ENCODE peak calls at places on chromosomes 6 and 20, in seven cellular contexts. M is astrocyte of the spinal cord, B is ascending aorta, V is gastrocnemius medialis, D is kidney, J is OCI-LY7, C is cardiac muscle cell. R is an unnamed sample.
A peak's percentile ranks its signal among the peaks of the same experiment; 100 is the strongest.

GRCh38 chr6:3843379-3844096 is 5.6 kb upstream of the FAM50B start:
- DNase-seq in V (no peak), M (no peak), J (no peak), B (no peak), D (no peak), C (no peak), R (no peak)

GRCh38 chr6:139452176-139452876 is 77.9 kb upstream of the CITED2 start:
- DNase-seq in V (no peak), D (no peak), J (no peak), M (no peak), C (no peak), B (no peak), R (no peak)

GRCh38 chr6:52045033-52045432 is 42.4 kb downstream of the PKHD1 start:
- DNase-seq in B (no peak), D (no peak), J (no peak), V (no peak), C (no peak), M (no peak), R (no peak)

GRCh38 chr6:133705731-133706130 is 183.2 kb upstream of the TCF21 start:
- DNase-seq in J (no peak), D (no peak), M (peak; percentile 85), C (no peak), V (no peak), B (no peak), R (no peak)

GRCh38 chr6:56752009-56752408 is 109.3 kb upstream of the DST start:
- DNase-seq in J (no peak), V (no peak), B (no peak), C (no peak), D (no peak), M (peak; percentile 79), R (no peak)

GRCh38 chr20:24492031-24492607 is 22.7 kb downstream of the SYNDIG1 start:
- DNase-seq in B (peak; percentile 39), D (no peak), J (no peak), M (no peak), C (no peak), V (no peak), R (no peak)

GRCh38 chr6:116405663-116406329 is 35.0 kb downstream of the DSE start:
- DNase-seq in M (peak; percentile 77), C (peak; percentile 19), V (peak; percentile 66), D (no peak), B (no peak), J (peak; percentile 78), R (no peak)

GRCh38 chr20:47380481-47380880 is 24.0 kb upstream of the ZMYND8 start:
- DNase-seq in D (no peak), C (no peak), V (no peak), M (no peak), B (no peak), J (no peak), R (no peak)

GRCh38 chr6:122790740-122791679 is 2.0 kb downstream of the SMPDL3A start:
- DNase-seq in D (no peak), V (no peak), J (no peak), C (peak; percentile 39), B (no peak), M (no peak), R (no peak)

GRCh38 chr6:41204156-41204555 is 3.2 kb upstream of the TREML2 start:
- DNase-seq in V (no peak), C (no peak), B (no peak), J (no peak), M (no peak), D (no peak), R (no peak)

DNA sequence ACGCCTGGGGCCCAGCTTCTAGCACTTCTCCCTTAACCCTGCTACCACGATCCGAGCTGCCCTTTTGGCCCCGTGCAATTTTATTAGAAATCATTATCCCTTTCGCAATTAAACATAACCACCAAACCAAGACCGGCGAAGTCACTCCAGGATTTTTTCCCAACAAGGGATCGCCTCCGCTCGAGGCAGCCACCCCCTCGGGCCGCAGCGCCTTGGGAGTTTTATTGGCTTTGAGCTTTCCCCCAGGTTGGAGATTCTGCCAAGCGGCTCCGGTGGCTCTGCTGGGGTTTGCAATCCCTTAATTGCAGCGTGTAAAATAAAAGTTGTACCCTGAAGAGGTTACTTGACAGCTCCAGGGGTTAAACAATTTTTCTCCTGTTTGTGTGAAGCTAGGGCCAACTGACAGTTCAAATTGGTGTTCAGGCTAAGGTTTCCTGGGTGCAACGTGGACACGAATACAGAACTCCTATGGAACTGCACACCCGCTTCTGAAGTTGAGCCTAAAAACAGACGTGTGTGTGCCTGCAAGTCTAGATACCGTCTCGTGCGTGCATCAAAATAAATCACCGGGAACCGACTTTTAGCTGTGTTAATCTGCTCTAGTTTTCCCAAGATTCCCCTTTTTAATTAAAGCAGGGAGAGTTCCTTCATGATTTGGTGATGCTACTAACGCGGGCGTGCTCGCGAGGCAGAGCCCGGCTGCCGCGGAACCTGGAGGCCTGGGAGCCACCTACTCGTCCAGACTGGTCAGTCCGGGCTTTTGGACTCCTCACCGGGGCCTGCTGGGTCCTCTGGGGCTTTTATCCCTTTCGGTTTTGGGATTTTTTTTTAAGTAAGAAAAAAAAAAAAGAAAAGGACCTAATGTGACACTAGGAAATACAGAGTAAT is 963 bp upstream of the TFAP2A start:
- DNase-seq in M (no peak), D (no peak), C (no peak), V (no peak), B (no peak), J (no peak), R (no peak)
- H3K4me3 ChIP-seq in M (no peak overlapping the region), D (peak overlapping the region; percentile 31), C (no peak overlapping the region), V (no peak overlapping the region), B (no peak overlapping the region), J (no peak overlapping the region), R (peak overlapping the region; percentile 59)

GRCh38 chr6:6588924-6589696 is 590 bp downstream of the LY86 start:
- DNase-seq in C (no peak), M (no peak), B (no peak), J (peak; percentile 67), V (no peak), D (no peak), R (no peak)
- H3K4me3 ChIP-seq in C (no peak overlapping the region), M (no peak overlapping the region), B (peak overlapping the region; percentile 9), J (peak overlapping the region; percentile 76), V (no peak overlapping the region), D (no peak overlapping the region), R (peak overlapping the region; percentile 48)

DNA sequence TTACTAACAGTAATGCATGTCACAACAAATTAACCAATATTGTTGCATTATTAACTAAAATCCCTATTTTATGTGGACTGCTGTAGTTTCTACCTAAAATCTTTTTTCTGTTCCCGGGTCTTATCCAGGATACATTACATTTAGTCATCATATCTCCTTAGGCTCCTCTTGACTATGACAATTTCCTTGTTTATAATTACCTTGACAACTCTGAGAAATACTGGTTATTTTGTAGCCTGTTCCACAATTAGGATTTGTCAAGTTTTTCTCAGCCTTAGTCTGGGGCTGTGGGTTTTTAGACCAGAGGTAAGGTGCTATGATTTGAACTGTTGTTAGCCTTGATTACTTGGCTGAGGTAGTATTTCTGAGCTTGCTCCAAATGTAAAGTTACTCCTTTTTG is 3.7 kb downstream of the FBXO5 start:
- DNase-seq in M (no peak), V (no peak), D (no peak), B (no peak), J (no peak), C (no peak), R (no peak)
- H3K4me3 ChIP-seq in M (no peak overlapping the region), V (no peak overlapping the region), D (no peak overlapping the region), B (no peak overlapping the region), J (peak overlapping the region; percentile 98), C (no peak overlapping the region), R (no peak overlapping the region)

GRCh38 chr20:46057856-46058655 is 29.0 kb downstream of the SLC12A5 start:
- DNase-seq in J (no peak), C (peak; percentile 45), B (peak; percentile 69), M (peak; percentile 24), D (no peak), V (peak; percentile 26), R (no peak)
- H3K4me3 ChIP-seq in J (no peak overlapping the region), C (no peak overlapping the region), B (peak overlapping the region; percentile 50), M (no peak overlapping the region), D (no peak overlapping the region), V (peak overlapping the region; percentile 32), R (peak overlapping the region; percentile 36)

GRCh38 chr20:26208296-26209091 is 511.8 kb upstream of the ZNF337 start:
- DNase-seq in D (peak; percentile 57), J (no peak), C (peak; percentile 56), B (no peak), V (no peak), M (no peak), R (no peak)
- H3K4me3 ChIP-seq in D (no peak overlapping the region), J (no peak overlapping the region), C (peak overlapping the region; percentile 17), B (peak overlapping the region; percentile 56), V (peak overlapping the region; percentile 29), M (peak overlapping the region; percentile 18), R (peak overlapping the region; percentile 62)

GRCh38 chr20:10501377-10501776 is 66.3 kb downstream of the SLX4IP start:
- DNase-seq in B (no peak), M (no peak), C (no peak), J (no peak), D (no peak), V (no peak), R (no peak)
- H3K4me3 ChIP-seq in B (peak overlapping the region; percentile 7), M (peak overlapping the region; percentile 30), C (no peak overlapping the region), J (no peak overlapping the region), D (no peak overlapping the region), V (no peak overlapping the region), R (peak overlapping the region; percentile 42)

DNA sequence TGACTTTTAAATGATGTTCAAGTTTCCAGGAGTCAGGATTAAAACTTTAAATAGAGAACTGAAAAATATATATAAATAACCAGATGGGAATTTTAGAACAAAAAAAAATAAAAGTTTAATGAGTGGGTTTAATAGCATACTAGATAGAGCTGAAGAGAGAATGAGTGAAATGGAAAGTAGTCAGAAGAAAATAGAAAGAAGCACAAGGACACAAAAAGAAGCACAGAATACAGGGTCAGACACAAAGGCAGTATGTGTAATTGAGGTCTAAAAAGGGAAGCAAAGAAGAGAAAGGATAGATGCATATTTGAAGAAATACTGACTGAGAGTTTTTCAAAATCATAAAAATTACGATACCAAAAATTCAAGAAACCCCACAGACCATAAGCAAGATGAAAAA is 159.8 kb upstream of the FERMT1 start:
- DNase-seq in M (no peak), B (no peak), J (no peak), D (no peak), V (no peak), C (no peak), R (no peak)
- H3K4me3 ChIP-seq in M (no peak overlapping the region), B (no peak overlapping the region), J (no peak overlapping the region), D (no peak overlapping the region), V (no peak overlapping the region), C (no peak overlapping the region), R (no peak overlapping the region)